ENCODE peak calls at places on chromosomes 7 and 10, in four cellular contexts. A is HepG2, Q is GM12878, F is K562. P is an unnamed sample.

GRCh38 chr7:70353310-70353947 is 755.2 kb downstream of the AUTS2 start:
- DNase-seq in Q (no peak), F (no peak), A (no peak), P (no peak)

GRCh38 chr7:159154243-159154642 is 9.6 kb upstream of the VIPR2 start:
- DNase-seq in A (no peak), F (no peak), Q (no peak), P (peak)

GRCh38 chr7:121139427-121139826 is 150.9 kb downstream of the CPED1 start:
- DNase-seq in F (no peak), A (no peak), Q (no peak), P (no peak)

GRCh38 chr7:43764039-43764789 is 5.7 kb downstream of the BLVRA start:
- DNase-seq in F (peak), Q (no peak), A (peak), P (no peak)

GRCh38 chr10:311901-312665 is 176.8 kb downstream of the ZMYND11 start:
- DNase-seq in F (no peak), A (no peak), Q (no peak), P (no peak)

GRCh38 chr10:90695915-90696676 is 161.7 kb downstream of the HTR7 start:
- DNase-seq in A (no peak), Q (no peak), F (no peak), P (no peak)

GRCh38 chr10:103041391-103041790 is 123.3 kb downstream of the CNNM2 start:
- DNase-seq in A (no peak), Q (no peak), F (no peak), P (no peak)

GRCh38 chr7:26127411-26127810 is 24.6 kb upstream of the NFE2L3 start:
- DNase-seq in A (no peak), Q (peak), F (no peak), P (no peak)

GRCh38 chr10:7817576-7817975 is 729 bp upstream of the TAF3 start:
- DNase-seq in Q (no peak), F (no peak), A (no peak), P (no peak)

DNA sequence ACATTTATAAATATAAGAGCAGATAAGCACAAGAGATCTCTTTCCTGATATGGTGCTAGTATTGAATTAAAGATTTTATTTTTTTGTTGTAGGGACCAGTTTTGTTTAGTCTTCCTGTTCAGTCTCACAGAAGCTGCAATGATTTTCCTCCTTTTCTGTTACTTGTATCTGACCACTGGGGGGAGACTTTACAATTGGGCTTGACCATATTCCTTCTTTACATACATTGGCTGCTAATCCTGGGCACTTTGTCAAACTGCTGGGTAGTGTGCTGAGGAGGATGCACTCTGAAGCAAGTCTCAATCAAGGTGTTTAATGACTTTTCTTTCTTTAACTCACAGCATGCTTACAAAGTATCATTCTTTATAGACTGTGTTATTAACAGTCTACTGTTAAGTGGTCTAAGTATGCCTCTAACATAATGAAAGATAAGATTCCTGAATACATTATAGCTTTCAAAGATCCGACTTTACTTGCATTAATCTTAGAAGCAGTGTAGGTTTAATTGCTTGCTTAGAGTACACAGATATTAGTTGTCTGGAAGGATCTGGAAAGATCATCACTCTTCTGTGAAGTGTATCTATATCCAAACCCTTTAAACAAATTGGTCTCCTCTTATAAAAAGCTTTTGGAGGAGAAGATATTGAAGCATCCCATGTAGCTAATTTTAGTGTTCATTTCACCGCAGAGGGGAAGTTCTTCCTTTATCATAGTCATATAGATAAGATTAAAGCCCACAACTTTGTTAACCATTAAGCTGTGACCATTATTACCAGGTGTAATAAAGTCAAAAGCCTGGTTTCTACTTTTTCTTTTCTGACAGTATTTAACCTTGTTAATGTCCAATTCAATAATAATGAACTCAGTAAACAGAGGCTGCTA is 3.2 kb downstream of the PALS2 start:
- DNase-seq in A (peak), F (peak), Q (peak), P (peak)
- TF ChIP-seq SP1 in A (no peak), F (no peak), Q (no peak), P (no peak)

GRCh38 chr10:48245977-48246376 is 28.5 kb downstream of the FRMPD2 start:
- DNase-seq in F (no peak), Q (no peak), A (no peak), P (no peak)
- TF ChIP-seq TARDBP in F (no peak), Q (no peak), A (no peak), P (no peak)

GRCh38 chr10:6667679-6668270 is 87.7 kb upstream of the PRKCQ start:
- DNase-seq in F (peak), A (peak), Q (no peak), P (peak)
- TF ChIP-seq BHLHE40 in F (no peak), A (no peak), Q (no peak), P (no peak)

GRCh38 chr7:106599343-106599698 is 61.6 kb downstream of the CCDC71L start:
- DNase-seq in Q (no peak), A (no peak), F (no peak), P (no peak)
- TF ChIP-seq SP1 in Q (no peak), A (no peak), F (no peak), P (no peak)

GRCh38 chr7:50531401-50531906 is 33.8 kb downstream of the DDC start:
- DNase-seq in F (no peak), Q (no peak), A (peak), P (no peak)
- TF ChIP-seq TARDBP in F (no peak), Q (no peak), A (no peak), P (no peak)

DNA sequence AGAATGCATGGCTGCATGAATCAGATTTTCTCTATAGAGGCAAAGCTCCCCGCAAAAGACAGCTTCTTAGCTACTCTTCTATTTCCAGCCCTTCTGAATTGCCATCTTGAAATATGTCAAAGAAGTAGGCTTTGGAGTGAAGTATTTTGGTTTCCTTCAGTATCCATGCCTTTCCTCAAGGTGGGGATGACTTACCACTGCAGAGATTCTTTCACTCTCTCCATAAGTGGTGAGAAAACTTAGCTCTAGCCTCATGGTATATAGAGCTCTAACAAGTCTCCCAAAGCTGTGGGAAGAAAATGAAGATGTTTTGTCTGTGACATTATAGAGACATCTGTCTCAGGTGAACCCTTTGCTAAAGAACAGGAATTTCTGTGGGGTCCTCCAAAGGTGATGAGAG is 89.6 kb upstream of the ITGB1 start:
- DNase-seq in A (no peak), F (no peak), Q (no peak), P (no peak)
- TF ChIP-seq BHLHE40 in A (no peak), F (no peak), Q (no peak), P (no peak)

GRCh38 chr7:97835296-97836138 is 36.7 kb downstream of the ASNS start:
- DNase-seq in Q (peak), A (peak), F (peak), P (peak)
- TF ChIP-seq SP1 in Q (no peak), A (no peak), F (no peak), P (no peak)

GRCh38 chr7:15068324-15068723 is 165.8 kb upstream of the DGKB start:
- DNase-seq in Q (no peak), F (no peak), A (no peak), P (no peak)
- TF ChIP-seq TARDBP in Q (no peak), F (no peak), A (no peak), P (no peak)

GRCh38 chr10:122647383-122647968 is 52.2 kb downstream of the C10orf120 start:
- DNase-seq in Q (no peak), F (no peak), A (no peak), P (no peak)

GRCh38 chr10:122646511-122647382 is 52.9 kb downstream of the C10orf120 start:
- DNase-seq in F (no peak), A (no peak), Q (no peak), P (no peak)

GRCh38 chr10:122642726-122643605 is 56.7 kb downstream of the C10orf120 start:
- DNase-seq in F (no peak), Q (no peak), A (no peak), P (no peak)

GRCh38 chr10:122640921-122641320 is 58.7 kb downstream of the C10orf120 start:
- DNase-seq in A (no peak), F (no peak), Q (no peak), P (no peak)

DNA sequence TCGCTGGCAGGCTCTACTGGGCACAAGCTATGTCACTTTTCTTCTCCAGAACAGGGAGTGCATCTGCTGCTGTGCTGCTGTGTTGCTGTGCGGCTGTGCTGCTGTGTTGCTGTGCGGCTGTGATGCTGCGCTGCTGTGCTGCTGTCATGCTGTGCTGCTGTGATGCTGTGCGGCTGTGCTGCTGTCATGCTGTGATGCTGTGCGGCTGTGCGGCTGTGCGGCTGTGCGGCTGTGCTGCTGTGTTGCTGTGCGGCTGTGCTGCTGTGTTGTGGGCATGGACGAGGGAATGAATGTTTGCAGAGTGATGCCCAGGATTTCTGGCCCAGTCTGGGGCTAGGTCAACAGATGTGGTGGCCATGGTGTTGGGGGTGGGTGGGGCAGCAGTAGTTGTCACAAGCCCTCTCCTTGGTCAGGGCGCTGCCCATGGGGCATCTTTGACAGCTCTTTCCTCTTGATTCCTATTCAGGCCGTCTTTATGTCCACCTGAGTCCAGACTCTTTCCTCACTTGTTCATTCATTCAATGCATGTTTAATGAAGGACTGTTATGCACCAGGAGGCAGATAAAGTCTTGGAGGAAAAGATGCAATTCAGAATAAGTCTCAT is 55.6 kb downstream of the C10orf120 start:
- DNase-seq in F (no peak), Q (no peak), A (no peak), P (no peak)
- TF ChIP-seq BHLHE40 in F (no peak), Q (no peak), A (no peak), P (no peak)